ENCODE peak calls at places on chromosomes 5 and 9, in five cellular contexts. R is prostate gland, J is HCT116, T is H1, E is GM23338. S is an unnamed sample. For H3K4me1, the result is how much of the 10 kb centered on the place peaks cover.

GRCh38 chr5:39072915-39073758 is 1.1 kb downstream of the RICTOR start:
- DNase-seq in E (peak), R (peak), T (peak), J (no peak), S (peak)

GRCh38 chr9:138059196-138059595 is 181.6 kb downstream of the CACNA1B start:
- DNase-seq in T (no peak), J (no peak), R (no peak), E (no peak), S (no peak)

GRCh38 chr5:94870496-94871214 is 252.2 kb downstream of the SLF1 start:
- DNase-seq in J (no peak), E (peak), R (no peak), T (no peak), S (no peak)

GRCh38 chr9:113536483-113537226 is 73.1 kb downstream of the RGS3 start:
- DNase-seq in T (no peak), E (no peak), R (no peak), J (no peak), S (no peak)

GRCh38 chr9:97978706-97979105 is 4.4 kb upstream of the ANP32B start:
- DNase-seq in R (no peak), E (no peak), T (no peak), J (no peak), S (no peak)

GRCh38 chr5:163440954-163441353 is 3.6 kb downstream of the CCNG1 start:
- DNase-seq in J (no peak), E (no peak), R (no peak), T (no peak), S (no peak)

GRCh38 chr5:164748861-164749260 is 1243.4 kb downstream of the MAT2B start:
- DNase-seq in J (no peak), E (no peak), R (no peak), T (no peak), S (no peak)

GRCh38 chr9:113626735-113627495 is 163.4 kb downstream of the RGS3 start:
- DNase-seq in E (no peak), R (no peak), J (no peak), T (no peak), S (no peak)

GRCh38 chr5:104213216-104213615 is 650.6 kb upstream of the NUDT12 start:
- DNase-seq in R (no peak), J (no peak), E (no peak), T (no peak), S (no peak)

GRCh38 chr5:113163328-113163727 is 186.7 kb downstream of the DCP2 start:
- DNase-seq in T (no peak), R (no peak), E (no peak), J (peak), S (no peak)

GRCh38 chr5:154191467-154192261 is 1.1 kb downstream of the GALNT10 start:
- DNase-seq in R (no peak), T (no peak), E (no peak), J (no peak), S (no peak)

GRCh38 chr9:93968451-93969327 is 13.5 kb upstream of the BARX1 start:
- DNase-seq in R (peak), J (no peak), T (no peak), E (no peak), S (no peak)

GRCh38 chr5:14108170-14108996 is 34.8 kb upstream of the TRIO start:
- DNase-seq in J (peak), T (peak), E (peak), R (peak), S (peak)

GRCh38 chr9:20853866-20854265 is 169.8 kb downstream of the FOCAD start:
- DNase-seq in T (no peak), R (no peak), J (no peak), E (no peak), S (no peak)

GRCh38 chr5:78472469-78473106 is 112.2 kb downstream of the SCAMP1 start:
- DNase-seq in J (no peak), E (no peak), R (no peak), T (no peak), S (no peak)

GRCh38 chr5:147403659-147404640 is 105.9 kb downstream of the DPYSL3 start:
- DNase-seq in R (peak), J (peak), T (no peak), E (no peak), S (no peak)

GRCh38 chr5:25119654-25120053 is 474.9 kb upstream of the CDH10 start:
- DNase-seq in R (no peak), T (no peak), E (peak), J (no peak), S (no peak)

GRCh38 chr9:131671150-131671549 is 68.7 kb downstream of the RAPGEF1 start:
- DNase-seq in T (no peak), R (no peak), J (no peak), E (no peak), S (no peak)

GRCh38 chr9:131669234-131670172 is 70.4 kb downstream of the RAPGEF1 start:
- DNase-seq in R (no peak), J (no peak), E (no peak), T (no peak), S (no peak)

GRCh38 chr9:131672451-131672850 is 67.4 kb downstream of the RAPGEF1 start:
- DNase-seq in R (no peak), E (no peak), T (no peak), J (no peak), S (no peak)

GRCh38 chr9:131668439-131669233 is 71.2 kb downstream of the RAPGEF1 start:
- DNase-seq in E (no peak), J (no peak), T (no peak), R (no peak), S (peak)

DNA sequence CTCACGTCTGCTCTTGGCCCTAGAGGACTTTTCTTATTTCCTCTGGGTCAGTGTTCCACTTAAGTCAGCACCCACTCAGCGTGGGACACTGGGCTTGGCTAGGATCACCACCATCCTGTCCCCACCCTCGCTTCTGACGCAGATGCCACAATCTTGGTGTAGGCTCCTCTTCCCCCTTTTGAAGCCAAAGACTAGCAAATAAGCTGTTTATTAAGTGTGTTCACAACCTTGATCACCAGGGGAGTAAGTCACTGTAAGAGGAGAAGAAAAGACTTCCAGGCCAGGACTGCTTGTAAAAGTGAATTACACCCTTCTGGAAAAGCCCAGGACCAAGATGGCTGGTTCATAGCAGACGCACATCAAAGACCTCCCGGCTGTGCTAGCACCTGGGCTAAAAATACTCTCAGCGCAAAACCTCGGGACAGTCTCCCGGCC is 69.6 kb downstream of the RAPGEF1 start:
- DNase-seq in E (no peak), J (no peak), R (no peak), T (no peak), S (no peak)
- TF ChIP-seq POLR2AphosphoS5 in E (no peak), J (no peak), R (peak), T (no peak), S (no peak)

GRCh38 chr9:38008168-38009034 is 60.6 kb downstream of the SHB start:
- DNase-seq in T (no peak), J (peak), R (peak), E (no peak), S (peak)
- H3K4me1 ChIP-seq in T (under half), J (half or more), R (under half), E (under half), S (half or more)

DNA sequence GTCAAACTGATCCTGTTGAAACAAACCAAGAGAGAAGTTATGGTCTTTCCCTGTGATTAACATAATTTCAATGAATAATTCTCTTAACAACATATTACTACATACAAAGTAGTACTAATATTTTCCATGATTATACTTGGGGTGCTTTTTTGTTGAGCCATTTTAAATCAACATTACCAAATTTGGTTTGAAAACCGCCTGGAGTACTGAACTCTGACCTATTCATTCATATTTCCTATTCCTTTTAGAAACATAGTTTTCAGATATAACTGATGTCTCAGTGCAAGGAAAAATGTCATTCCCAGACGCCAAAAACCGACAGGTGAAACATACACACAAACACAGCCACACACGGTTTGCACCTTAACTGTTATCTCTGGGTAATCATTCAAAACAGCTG is 48.0 kb downstream of the FNBP1 start:
- DNase-seq in R (no peak), J (no peak), E (no peak), T (no peak), S (no peak)
- TF ChIP-seq POLR2AphosphoS5 in R (no peak), J (no peak), E (no peak), T (no peak), S (no peak)

GRCh38 chr5:139636975-139637408 is 11.2 kb upstream of the CXXC5 start:
- DNase-seq in T (no peak), J (no peak), R (no peak), E (no peak), S (no peak)
- H3K4me1 ChIP-seq in T (under half), J (half or more), R (under half), E (half or more), S (half or more)

GRCh38 chr9:131635285-131635684 is 90.0 kb downstream of the PRRT1B start:
- DNase-seq in J (peak), T (no peak), R (peak), E (peak), S (peak)
- TF ChIP-seq POLR2AphosphoS5 in J (peak), T (no peak), R (peak), E (no peak), S (peak)

DNA sequence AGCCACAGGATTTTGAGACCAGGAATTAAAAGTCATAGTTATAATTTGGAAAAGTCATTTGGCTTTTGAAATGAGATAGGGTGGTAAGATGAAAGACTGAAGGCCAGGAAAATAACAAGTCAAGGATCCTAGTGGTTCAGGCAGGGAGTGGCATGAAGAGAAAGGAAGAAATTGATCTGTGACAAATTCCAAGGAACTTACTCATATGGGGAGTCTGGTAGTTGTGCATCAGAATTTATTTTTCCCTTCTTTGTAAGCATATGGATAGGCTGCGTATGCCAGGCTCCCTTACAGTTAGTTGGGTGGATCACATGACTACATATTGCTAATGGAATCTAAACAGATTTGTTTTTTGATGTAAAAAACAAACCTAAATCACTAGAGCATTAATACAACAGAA is 21.0 kb downstream of the ISL1 start:
- DNase-seq in T (no peak), J (peak), E (no peak), R (no peak), S (no peak)
- H3K4me1 ChIP-seq in T (under half), J (under half), E (under half), R (under half), S (under half)

DNA sequence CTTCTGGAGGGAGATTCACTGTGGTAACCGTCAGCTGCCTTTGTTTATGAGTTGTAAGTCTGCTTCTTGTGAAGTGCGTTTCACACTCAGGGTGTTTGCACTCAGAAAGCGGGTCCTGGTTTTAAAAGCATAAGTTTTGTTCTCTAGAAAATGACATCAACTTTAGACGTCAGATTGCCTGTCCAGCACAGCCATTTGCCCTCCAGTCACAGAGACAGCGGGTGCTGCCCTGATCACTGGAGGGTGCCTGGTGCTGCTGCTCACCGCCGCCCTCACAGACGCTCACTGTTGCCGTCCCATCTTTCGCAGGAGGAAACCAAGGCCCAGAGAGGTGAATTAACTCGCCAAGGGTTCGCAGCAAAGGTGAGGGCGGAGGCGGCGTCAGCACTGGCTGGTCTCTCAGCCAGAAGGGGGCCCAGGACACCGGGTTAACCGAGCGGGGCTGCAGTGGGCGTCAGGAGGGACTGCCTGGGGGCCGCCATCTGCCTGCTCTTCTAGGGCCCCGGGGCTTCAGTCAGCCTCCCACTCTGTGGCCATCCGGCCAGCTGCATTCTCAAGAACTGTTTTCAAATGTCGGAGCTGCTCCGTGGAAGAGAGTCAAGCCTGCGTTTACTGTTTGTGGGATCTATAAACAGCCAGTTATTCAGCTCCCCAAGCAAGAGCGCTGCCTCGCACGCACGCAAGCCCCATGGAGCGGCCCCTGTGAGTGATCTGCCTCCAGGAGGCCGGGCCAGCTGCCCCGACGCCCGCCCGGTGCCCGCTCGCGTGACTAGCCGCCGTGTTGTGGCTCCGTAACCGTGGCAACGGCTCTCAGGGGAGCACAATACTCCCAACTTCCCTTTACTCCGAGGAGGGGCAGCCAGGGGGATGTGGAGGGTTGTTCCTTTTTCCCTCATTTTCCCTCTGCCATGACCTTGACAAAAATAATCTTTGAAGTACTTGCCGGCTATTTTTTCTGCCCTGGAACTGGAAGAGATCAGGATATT is 43.4 kb upstream of the EXOC3 start:
- DNase-seq in R (peak), T (peak), E (peak), J (peak), S (peak)
- TF ChIP-seq POLR2AphosphoS5 in R (no peak), T (no peak), E (no peak), J (peak), S (peak)

DNA sequence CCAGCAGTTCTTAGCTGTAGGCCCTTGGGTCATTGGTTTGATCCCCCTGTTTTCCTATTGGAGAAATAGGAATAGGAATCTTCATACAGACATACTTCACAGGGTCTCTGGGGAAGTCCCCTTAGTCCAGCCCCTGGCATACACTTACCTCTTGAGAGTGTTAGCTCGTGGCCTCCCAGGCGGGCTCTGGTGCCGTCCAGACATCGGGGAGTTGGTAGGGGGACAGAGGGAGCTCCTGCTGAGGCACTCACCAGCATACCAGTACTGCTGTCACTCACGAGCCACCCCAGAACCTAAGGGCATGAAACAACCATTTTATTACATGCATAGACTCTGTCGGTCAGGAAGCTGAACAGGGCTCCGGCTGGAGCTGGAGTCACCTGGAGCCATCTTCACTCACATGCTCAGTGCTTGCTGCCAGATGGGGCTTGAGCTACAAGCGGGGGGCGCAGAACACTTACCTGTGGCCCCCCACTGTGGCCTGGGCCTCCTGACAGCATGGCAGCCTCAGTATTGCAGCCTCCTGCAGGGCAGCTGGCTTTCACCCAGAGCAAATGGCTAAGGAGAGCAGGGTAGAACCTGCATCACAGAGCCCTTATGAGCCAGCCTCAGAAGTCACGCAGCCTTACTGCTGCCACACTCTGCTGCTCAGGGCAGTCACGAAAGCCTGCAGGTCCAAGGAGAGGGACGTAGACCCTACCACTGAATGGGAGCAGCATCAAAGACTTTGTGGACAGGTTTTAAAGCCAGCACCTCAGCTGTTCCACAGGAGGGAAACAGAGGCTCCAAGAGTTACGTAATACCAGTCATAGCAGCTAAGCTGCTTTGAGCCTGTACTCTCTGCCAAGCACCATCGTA is 58.3 kb upstream of the ANGPTL2 start:
- DNase-seq in T (no peak), R (no peak), E (no peak), J (no peak), S (peak)
- H3K4me1 ChIP-seq in T (under half), R (under half), E (under half), J (under half), S (under half)

DNA sequence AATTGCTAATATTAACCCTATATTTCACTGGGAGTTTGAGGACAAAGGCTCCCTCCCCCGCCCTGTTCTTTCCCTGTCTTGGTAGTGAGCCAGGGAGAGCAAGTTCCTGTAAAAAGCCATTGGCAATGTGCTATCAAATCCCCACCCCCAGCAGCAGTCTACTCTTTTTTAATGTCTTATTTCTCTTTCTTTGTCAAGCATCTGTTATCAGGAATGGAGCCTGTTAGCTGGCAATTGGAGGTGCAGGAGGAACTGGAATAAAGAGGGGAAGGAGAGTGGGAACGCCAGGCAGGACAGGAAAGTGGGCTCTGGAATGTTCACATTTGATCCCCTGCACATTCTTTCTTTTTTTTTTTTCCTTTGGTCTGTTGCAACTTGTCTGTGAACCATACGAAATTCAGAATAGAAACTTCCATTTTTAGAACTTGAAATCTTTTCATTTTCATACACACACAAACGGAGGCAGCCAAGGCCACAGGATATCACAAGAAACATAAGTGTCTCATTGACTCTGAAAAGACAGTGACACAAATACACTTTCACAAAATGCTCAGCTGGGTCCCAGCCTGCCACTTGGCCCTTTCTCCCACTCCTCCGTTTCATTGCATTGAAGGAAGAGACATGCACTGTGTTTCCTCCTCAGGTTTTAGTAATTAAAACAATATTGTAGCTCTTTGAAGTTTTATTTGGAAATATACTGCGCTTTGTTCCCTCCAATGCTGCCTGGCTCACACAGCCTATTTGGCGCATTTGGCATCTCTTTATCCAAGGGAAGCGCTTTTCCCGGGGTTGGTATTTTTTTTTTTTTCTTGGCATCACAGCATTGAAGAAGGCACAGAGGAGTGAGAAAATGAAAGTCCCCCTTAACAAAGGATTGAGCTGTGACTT is 665.0 kb upstream of the ZNF608 start:
- DNase-seq in J (no peak), E (peak), T (no peak), R (peak), S (peak)
- TF ChIP-seq POLR2AphosphoS5 in J (no peak), E (no peak), T (no peak), R (no peak), S (no peak)

GRCh38 chr9:12266758-12267157 is 426.4 kb upstream of the TYRP1 start:
- DNase-seq in T (no peak), J (no peak), R (no peak), E (no peak), S (no peak)

GRCh38 chr9:12274577-12274976 is 418.6 kb upstream of the TYRP1 start:
- DNase-seq in J (no peak), T (no peak), E (no peak), R (no peak), S (no peak)

GRCh38 chr9:12276451-12276850 is 416.7 kb upstream of the TYRP1 start:
- DNase-seq in J (no peak), T (no peak), E (no peak), R (no peak), S (no peak)

DNA sequence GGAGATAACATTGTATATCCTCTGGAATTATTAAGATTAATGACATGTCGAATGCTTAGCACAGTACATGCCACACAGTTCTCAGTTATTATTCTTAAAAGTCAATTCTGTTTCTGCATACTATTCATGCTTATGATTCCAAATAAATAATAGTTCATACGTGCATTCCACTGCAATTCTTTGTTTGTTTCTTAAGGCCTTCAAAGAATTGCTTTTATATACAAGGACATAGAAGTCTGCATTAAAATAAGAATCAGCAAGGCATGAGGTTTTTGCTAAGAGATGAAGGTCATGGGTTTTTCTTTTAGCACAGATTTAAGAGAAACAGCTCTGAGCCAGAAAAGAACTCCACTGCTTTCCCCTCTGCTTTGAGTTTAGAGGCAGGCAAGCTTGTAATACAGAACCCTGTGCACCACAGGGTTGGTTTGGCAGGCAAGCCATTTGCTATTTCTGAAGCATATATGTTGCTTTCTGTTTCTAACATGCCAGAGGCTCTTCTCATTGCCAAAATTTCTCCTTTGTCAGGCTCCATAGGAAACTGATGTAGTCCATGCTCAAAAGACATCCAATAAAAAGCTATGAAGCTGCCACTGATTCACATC is 420.6 kb upstream of the TYRP1 start:
- DNase-seq in J (no peak), R (no peak), E (no peak), T (no peak), S (no peak)
- H3K4me1 ChIP-seq in J (under half), R (under half), E (under half), T (under half), S (under half)

S was measured in stomach.